ENCODE peak calls at places on chromosomes 6 and 20, in six cellular contexts. One of them, this sample, is unnamed. For H3K9me3, the result is how much of the 10 kb centered on the place peaks cover.

GRCh38 chr6:136090929-136091328 is 159.2 kb downstream of the MTFR2 start:
- DNase-seq in psoas muscle: no peak
- DNase-seq in CD4-positive, alpha-beta memory T cell: no peak
- DNase-seq in upper lobe of right lung: no peak
- DNase-seq in tibial artery: no peak
- DNase-seq in AG04450: no peak
- DNase-seq in this sample: no peak

GRCh38 chr6:79152269-79152737 is 74.2 kb upstream of the PHIP start:
- DNase-seq in CD4-positive, alpha-beta memory T cell: no peak
- DNase-seq in AG04450: no peak
- DNase-seq in upper lobe of right lung: no peak
- DNase-seq in tibial artery: no peak
- DNase-seq in psoas muscle: no peak
- DNase-seq in this sample: no peak

GRCh38 chr6:74735304-74735703 is 470.5 kb downstream of the COL12A1 start:
- DNase-seq in AG04450: peak
- DNase-seq in CD4-positive, alpha-beta memory T cell: no peak
- DNase-seq in psoas muscle: no peak
- DNase-seq in tibial artery: no peak
- DNase-seq in upper lobe of right lung: no peak
- DNase-seq in this sample: no peak

GRCh38 chr6:38378801-38379200 is 260.9 kb downstream of the BTBD9 start:
- DNase-seq in upper lobe of right lung: no peak
- DNase-seq in CD4-positive, alpha-beta memory T cell: no peak
- DNase-seq in AG04450: no peak
- DNase-seq in tibial artery: no peak
- DNase-seq in psoas muscle: no peak
- DNase-seq in this sample: no peak

GRCh38 chr6:153852481-153852880 is 186.6 kb upstream of the OPRM1 start:
- DNase-seq in psoas muscle: no peak
- DNase-seq in tibial artery: no peak
- DNase-seq in AG04450: no peak
- DNase-seq in upper lobe of right lung: no peak
- DNase-seq in CD4-positive, alpha-beta memory T cell: no peak
- DNase-seq in this sample: no peak

GRCh38 chr6:40163924-40164323 is 229.7 kb upstream of the MOCS1 start:
- DNase-seq in upper lobe of right lung: no peak
- DNase-seq in psoas muscle: no peak
- DNase-seq in tibial artery: no peak
- DNase-seq in AG04450: no peak
- DNase-seq in CD4-positive, alpha-beta memory T cell: no peak
- DNase-seq in this sample: no peak

GRCh38 chr6:84809504-84809903 is 45.1 kb upstream of the TBX18 start:
- DNase-seq in AG04450: no peak
- DNase-seq in tibial artery: no peak
- DNase-seq in psoas muscle: no peak
- DNase-seq in CD4-positive, alpha-beta memory T cell: no peak
- DNase-seq in upper lobe of right lung: no peak
- DNase-seq in this sample: no peak

GRCh38 chr6:28124350-28124970 is at the start of gene ZSCAN16:
- DNase-seq in psoas muscle: peak
- DNase-seq in AG04450: peak
- DNase-seq in tibial artery: peak
- DNase-seq in CD4-positive, alpha-beta memory T cell: peak
- DNase-seq in upper lobe of right lung: peak
- DNase-seq in this sample: peak

GRCh38 chr6:110528051-110528929 is 51.9 kb upstream of the SLC22A16 start:
- DNase-seq in upper lobe of right lung: no peak
- DNase-seq in AG04450: no peak
- DNase-seq in tibial artery: no peak
- DNase-seq in psoas muscle: no peak
- DNase-seq in CD4-positive, alpha-beta memory T cell: peak
- DNase-seq in this sample: peak

GRCh38 chr6:34745277-34746103 is 11.8 kb upstream of the SNRPC start:
- DNase-seq in AG04450: peak
- DNase-seq in CD4-positive, alpha-beta memory T cell: no peak
- DNase-seq in upper lobe of right lung: no peak
- DNase-seq in tibial artery: no peak
- DNase-seq in psoas muscle: no peak
- DNase-seq in this sample: no peak

GRCh38 chr20:21548390-21549035 is 34.6 kb upstream of the NKX2-2 start:
- DNase-seq in psoas muscle: no peak
- DNase-seq in CD4-positive, alpha-beta memory T cell: peak
- DNase-seq in upper lobe of right lung: no peak
- DNase-seq in tibial artery: no peak
- DNase-seq in AG04450: no peak
- DNase-seq in this sample: no peak

GRCh38 chr6:13488015-13488895 is 855 bp upstream of the GFOD1 start:
- DNase-seq in psoas muscle: peak
- DNase-seq in tibial artery: peak
- DNase-seq in upper lobe of right lung: peak
- DNase-seq in AG04450: no peak
- DNase-seq in CD4-positive, alpha-beta memory T cell: peak
- DNase-seq in this sample: peak

GRCh38 chr20:21521596-21522478 is 8.0 kb upstream of the NKX2-2 start:
- DNase-seq in tibial artery: no peak
- DNase-seq in CD4-positive, alpha-beta memory T cell: no peak
- DNase-seq in AG04450: no peak
- DNase-seq in psoas muscle: no peak
- DNase-seq in upper lobe of right lung: no peak
- DNase-seq in this sample: no peak

GRCh38 chr20:38748863-38749153 is 548 bp downstream of the ACTR5 start:
- DNase-seq in upper lobe of right lung: no peak
- DNase-seq in tibial artery: no peak
- DNase-seq in CD4-positive, alpha-beta memory T cell: no peak
- DNase-seq in psoas muscle: no peak
- DNase-seq in AG04450: no peak
- DNase-seq in this sample: no peak

GRCh38 chr20:15220778-15221565 is 883.6 kb upstream of the FLRT3 start:
- DNase-seq in AG04450: no peak
- DNase-seq in psoas muscle: no peak
- DNase-seq in upper lobe of right lung: no peak
- DNase-seq in CD4-positive, alpha-beta memory T cell: no peak
- DNase-seq in tibial artery: no peak
- DNase-seq in this sample: no peak

GRCh38 chr6:47671777-47672176 is 26.6 kb upstream of the ADGRF4 start:
- DNase-seq in psoas muscle: no peak
- DNase-seq in AG04450: no peak
- DNase-seq in tibial artery: no peak
- DNase-seq in CD4-positive, alpha-beta memory T cell: no peak
- DNase-seq in upper lobe of right lung: no peak
- DNase-seq in this sample: no peak

GRCh38 chr6:132190815-132191175 is 210.5 kb downstream of the MOXD1 start:
- DNase-seq in psoas muscle: no peak
- DNase-seq in tibial artery: no peak
- DNase-seq in upper lobe of right lung: no peak
- DNase-seq in CD4-positive, alpha-beta memory T cell: no peak
- DNase-seq in AG04450: no peak
- DNase-seq in this sample: no peak

GRCh38 chr6:132188865-132189264 is 212.4 kb downstream of the MOXD1 start:
- DNase-seq in psoas muscle: no peak
- DNase-seq in upper lobe of right lung: no peak
- DNase-seq in AG04450: no peak
- DNase-seq in CD4-positive, alpha-beta memory T cell: no peak
- DNase-seq in tibial artery: no peak
- DNase-seq in this sample: no peak

GRCh38 chr6:132194529-132194928 is 206.7 kb downstream of the MOXD1 start:
- DNase-seq in psoas muscle: no peak
- DNase-seq in upper lobe of right lung: no peak
- DNase-seq in AG04450: no peak
- DNase-seq in tibial artery: no peak
- DNase-seq in CD4-positive, alpha-beta memory T cell: no peak
- DNase-seq in this sample: no peak

GRCh38 chr6:132190097-132190814 is 211.0 kb downstream of the MOXD1 start:
- DNase-seq in upper lobe of right lung: no peak
- DNase-seq in AG04450: no peak
- DNase-seq in CD4-positive, alpha-beta memory T cell: no peak
- DNase-seq in psoas muscle: no peak
- DNase-seq in tibial artery: no peak
- DNase-seq in this sample: no peak

DNA sequence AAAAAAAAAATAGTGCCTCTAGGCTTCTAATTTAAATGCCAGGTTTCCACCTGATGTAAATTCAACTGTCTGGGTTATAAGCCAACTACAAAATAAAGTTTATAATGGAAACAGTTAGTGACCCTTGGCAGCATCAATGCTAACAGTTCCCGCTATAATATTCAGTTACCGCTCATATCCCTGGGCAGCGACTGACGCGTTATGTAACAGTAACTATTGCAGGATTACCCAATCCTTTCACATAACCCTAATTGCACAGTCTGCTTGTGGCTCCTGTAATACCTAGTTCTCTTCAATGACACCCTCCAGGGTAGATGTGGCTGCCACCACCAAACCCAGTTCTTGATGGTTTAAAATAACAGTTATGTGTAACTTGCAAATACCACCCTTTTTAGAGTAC is 208.6 kb downstream of the MOXD1 start:
- DNase-seq in CD4-positive, alpha-beta memory T cell: no peak
- DNase-seq in psoas muscle: no peak
- DNase-seq in tibial artery: no peak
- DNase-seq in AG04450: no peak
- DNase-seq in upper lobe of right lung: no peak
- DNase-seq in this sample: no peak
- H3K9me3 ChIP-seq in CD4-positive, alpha-beta memory T cell: under half
- H3K9me3 ChIP-seq in psoas muscle: under half
- H3K9me3 ChIP-seq in tibial artery: under half
- H3K9me3 ChIP-seq in AG04450: under half
- H3K9me3 ChIP-seq in upper lobe of right lung: under half
- H3K9me3 ChIP-seq in this sample: under half

GRCh38 chr20:44615876-44616603 is 33.7 kb downstream of the PKIG start:
- DNase-seq in tibial artery: no peak
- DNase-seq in CD4-positive, alpha-beta memory T cell: no peak
- DNase-seq in psoas muscle: peak
- DNase-seq in upper lobe of right lung: peak
- DNase-seq in AG04450: no peak
- DNase-seq in this sample: no peak

GRCh38 chr20:44616604-44616964 is 34.2 kb downstream of the PKIG start:
- DNase-seq in psoas muscle: peak
- DNase-seq in upper lobe of right lung: peak
- DNase-seq in CD4-positive, alpha-beta memory T cell: no peak
- DNase-seq in tibial artery: no peak
- DNase-seq in AG04450: no peak
- DNase-seq in this sample: no peak

GRCh38 chr20:44619294-44619693 is 32.2 kb downstream of the ADA start:
- DNase-seq in psoas muscle: no peak
- DNase-seq in upper lobe of right lung: no peak
- DNase-seq in CD4-positive, alpha-beta memory T cell: no peak
- DNase-seq in tibial artery: no peak
- DNase-seq in AG04450: no peak
- DNase-seq in this sample: no peak

GRCh38 chr20:44620030-44620429 is 31.5 kb downstream of the ADA start:
- DNase-seq in AG04450: no peak
- DNase-seq in CD4-positive, alpha-beta memory T cell: no peak
- DNase-seq in psoas muscle: no peak
- DNase-seq in tibial artery: no peak
- DNase-seq in upper lobe of right lung: no peak
- DNase-seq in this sample: no peak

GRCh38 chr20:44618318-44618731 is 33.2 kb downstream of the ADA start:
- DNase-seq in tibial artery: no peak
- DNase-seq in CD4-positive, alpha-beta memory T cell: no peak
- DNase-seq in AG04450: no peak
- DNase-seq in psoas muscle: peak
- DNase-seq in upper lobe of right lung: peak
- DNase-seq in this sample: no peak
- H3K27ac ChIP-seq in tibial artery: no peak
- H3K27ac ChIP-seq in CD4-positive, alpha-beta memory T cell: no peak
- H3K27ac ChIP-seq in AG04450: no peak
- H3K27ac ChIP-seq in psoas muscle: no peak
- H3K27ac ChIP-seq in upper lobe of right lung: no peak
- H3K27ac ChIP-seq in this sample: no peak

GRCh38 chr6:26651382-26651781 is 8.2 kb downstream of the ZNF322 start:
- DNase-seq in psoas muscle: no peak
- DNase-seq in upper lobe of right lung: no peak
- DNase-seq in tibial artery: no peak
- DNase-seq in AG04450: no peak
- DNase-seq in CD4-positive, alpha-beta memory T cell: no peak
- DNase-seq in this sample: no peak

GRCh38 chr6:26640806-26641205 is 18.7 kb downstream of the ZNF322 start:
- DNase-seq in psoas muscle: no peak
- DNase-seq in AG04450: no peak
- DNase-seq in CD4-positive, alpha-beta memory T cell: no peak
- DNase-seq in upper lobe of right lung: no peak
- DNase-seq in tibial artery: no peak
- DNase-seq in this sample: no peak

GRCh38 chr6:26646074-26646473 is 13.5 kb downstream of the ZNF322 start:
- DNase-seq in AG04450: no peak
- DNase-seq in CD4-positive, alpha-beta memory T cell: no peak
- DNase-seq in upper lobe of right lung: no peak
- DNase-seq in psoas muscle: no peak
- DNase-seq in tibial artery: no peak
- DNase-seq in this sample: no peak
- H3K9me3 ChIP-seq in AG04450: under half
- H3K9me3 ChIP-seq in CD4-positive, alpha-beta memory T cell: under half
- H3K9me3 ChIP-seq in upper lobe of right lung: under half
- H3K9me3 ChIP-seq in psoas muscle: under half
- H3K9me3 ChIP-seq in tibial artery: under half
- H3K9me3 ChIP-seq in this sample: under half

GRCh38 chr6:146547889-146548288 is 4.3 kb downstream of the RAB32 start:
- DNase-seq in upper lobe of right lung: no peak
- DNase-seq in psoas muscle: no peak
- DNase-seq in tibial artery: no peak
- DNase-seq in AG04450: no peak
- DNase-seq in CD4-positive, alpha-beta memory T cell: no peak
- DNase-seq in this sample: no peak
- H3K27ac ChIP-seq in upper lobe of right lung: no peak
- H3K27ac ChIP-seq in psoas muscle: no peak
- H3K27ac ChIP-seq in tibial artery: no peak
- H3K27ac ChIP-seq in AG04450: no peak
- H3K27ac ChIP-seq in CD4-positive, alpha-beta memory T cell: no peak
- H3K27ac ChIP-seq in this sample: no peak

DNA sequence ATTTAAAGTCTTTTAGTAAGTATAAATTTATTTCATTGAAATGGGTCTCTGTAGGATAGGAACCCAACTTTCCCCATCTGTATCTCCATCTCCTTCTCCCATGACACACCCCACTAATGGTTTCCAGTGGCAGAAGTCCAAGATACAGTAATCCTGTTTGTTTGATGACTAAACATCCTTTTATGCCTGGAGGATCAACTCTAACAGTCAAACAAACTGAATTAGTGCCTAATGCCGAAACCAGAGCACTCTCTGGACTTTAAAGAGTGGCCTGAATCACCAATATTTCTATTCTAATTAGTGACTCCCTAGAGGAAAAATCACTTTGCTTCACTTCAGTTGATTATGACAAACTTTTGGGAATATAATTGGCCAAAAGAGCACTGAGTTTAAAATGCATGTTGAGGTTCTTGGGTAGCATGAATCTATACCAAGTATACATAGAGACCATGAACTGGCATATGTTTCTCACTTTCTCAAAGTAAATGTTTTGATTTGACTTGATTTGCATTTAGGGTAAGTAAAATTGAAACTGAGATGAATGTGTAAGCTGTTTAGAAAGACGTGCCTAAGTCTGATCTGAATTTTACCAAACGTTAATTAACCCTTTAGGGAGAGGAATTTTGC is 776.4 kb upstream of the NRSN1 start:
- DNase-seq in tibial artery: no peak
- DNase-seq in CD4-positive, alpha-beta memory T cell: no peak
- DNase-seq in psoas muscle: no peak
- DNase-seq in upper lobe of right lung: no peak
- DNase-seq in AG04450: peak
- DNase-seq in this sample: no peak
- H3K9me3 ChIP-seq in tibial artery: under half
- H3K9me3 ChIP-seq in CD4-positive, alpha-beta memory T cell: under half
- H3K9me3 ChIP-seq in psoas muscle: under half
- H3K9me3 ChIP-seq in upper lobe of right lung: under half
- H3K9me3 ChIP-seq in AG04450: under half
- H3K9me3 ChIP-seq in this sample: under half

GRCh38 chr6:159077123-159077522 is 32.3 kb upstream of the TAGAP start:
- DNase-seq in psoas muscle: no peak
- DNase-seq in tibial artery: no peak
- DNase-seq in CD4-positive, alpha-beta memory T cell: no peak
- DNase-seq in AG04450: no peak
- DNase-seq in upper lobe of right lung: no peak
- DNase-seq in this sample: peak
- H3K27ac ChIP-seq in psoas muscle: no peak
- H3K27ac ChIP-seq in tibial artery: no peak
- H3K27ac ChIP-seq in CD4-positive, alpha-beta memory T cell: no peak
- H3K27ac ChIP-seq in AG04450: no peak
- H3K27ac ChIP-seq in upper lobe of right lung: no peak
- H3K27ac ChIP-seq in this sample: no peak